ENCODE peak calls at places on chromosome 4, in eight cellular contexts. One of them, this sample, is unnamed.

GRCh38 chr4:3013839-3014350 is 50.5 kb downstream of the GRK4 start:
- DNase-seq in HTR-8/SVneo: no peak
- DNase-seq in neural progenitor cell: no peak
- DNase-seq in Kasumi-1: no peak
- DNase-seq in iris pigment epithelial cell: no peak
- DNase-seq in EL: no peak
- DNase-seq in A549: no peak
- DNase-seq in T-helper 9 cell: no peak
- DNase-seq in this sample: no peak

GRCh38 chr4:57110635-57111546 is 706 bp upstream of the IGFBP7 start:
- DNase-seq in HTR-8/SVneo: no peak
- DNase-seq in neural progenitor cell: peak
- DNase-seq in Kasumi-1: peak
- DNase-seq in iris pigment epithelial cell: peak
- DNase-seq in EL: peak
- DNase-seq in A549: no peak
- DNase-seq in T-helper 9 cell: no peak
- DNase-seq in this sample: peak

GRCh38 chr4:148141536-148141935 is 300.7 kb downstream of the NR3C2 start:
- DNase-seq in HTR-8/SVneo: no peak
- DNase-seq in neural progenitor cell: no peak
- DNase-seq in Kasumi-1: no peak
- DNase-seq in iris pigment epithelial cell: no peak
- DNase-seq in EL: no peak
- DNase-seq in A549: no peak
- DNase-seq in T-helper 9 cell: no peak
- DNase-seq in this sample: no peak

GRCh38 chr4:53671757-53672156 is 80.5 kb upstream of the LNX1 start:
- DNase-seq in HTR-8/SVneo: no peak
- DNase-seq in neural progenitor cell: no peak
- DNase-seq in Kasumi-1: no peak
- DNase-seq in iris pigment epithelial cell: no peak
- DNase-seq in EL: no peak
- DNase-seq in A549: no peak
- DNase-seq in T-helper 9 cell: no peak
- DNase-seq in this sample: no peak

GRCh38 chr4:24932831-24933230 is 20.0 kb upstream of the CCDC149 start:
- DNase-seq in HTR-8/SVneo: no peak
- DNase-seq in neural progenitor cell: no peak
- DNase-seq in Kasumi-1: no peak
- DNase-seq in iris pigment epithelial cell: no peak
- DNase-seq in EL: no peak
- DNase-seq in A549: no peak
- DNase-seq in T-helper 9 cell: no peak
- DNase-seq in this sample: peak

GRCh38 chr4:115357767-115358166 is 244.3 kb upstream of the NDST4 start:
- DNase-seq in HTR-8/SVneo: no peak
- DNase-seq in neural progenitor cell: no peak
- DNase-seq in Kasumi-1: no peak
- DNase-seq in iris pigment epithelial cell: no peak
- DNase-seq in EL: no peak
- DNase-seq in A549: no peak
- DNase-seq in T-helper 9 cell: no peak
- DNase-seq in this sample: no peak

GRCh38 chr4:4327652-4328121 is 37.6 kb downstream of the ZBTB49 start:
- DNase-seq in HTR-8/SVneo: no peak
- DNase-seq in neural progenitor cell: peak
- DNase-seq in Kasumi-1: no peak
- DNase-seq in iris pigment epithelial cell: peak
- DNase-seq in EL: peak
- DNase-seq in A549: peak
- DNase-seq in T-helper 9 cell: no peak
- DNase-seq in this sample: peak

GRCh38 chr4:23882976-23883531 is 6.8 kb downstream of the PPARGC1A start:
- DNase-seq in HTR-8/SVneo: no peak
- DNase-seq in neural progenitor cell: no peak
- DNase-seq in Kasumi-1: no peak
- DNase-seq in iris pigment epithelial cell: no peak
- DNase-seq in EL: no peak
- DNase-seq in A549: no peak
- DNase-seq in T-helper 9 cell: no peak
- DNase-seq in this sample: no peak

GRCh38 chr4:181650033-181650825 is 593.0 kb upstream of the TENM3 start:
- DNase-seq in HTR-8/SVneo: no peak
- DNase-seq in neural progenitor cell: no peak
- DNase-seq in Kasumi-1: no peak
- DNase-seq in iris pigment epithelial cell: peak
- DNase-seq in EL: no peak
- DNase-seq in A549: no peak
- DNase-seq in T-helper 9 cell: no peak
- DNase-seq in this sample: no peak

GRCh38 chr4:163486321-163486720 is 8.2 kb upstream of the TMA16 start:
- DNase-seq in HTR-8/SVneo: no peak
- DNase-seq in neural progenitor cell: no peak
- DNase-seq in Kasumi-1: no peak
- DNase-seq in iris pigment epithelial cell: no peak
- DNase-seq in EL: no peak
- DNase-seq in A549: no peak
- DNase-seq in T-helper 9 cell: no peak
- DNase-seq in this sample: no peak

GRCh38 chr4:1195894-1196401 is 23.6 kb upstream of the SPON2 start:
- DNase-seq in HTR-8/SVneo: no peak
- DNase-seq in neural progenitor cell: no peak
- DNase-seq in Kasumi-1: no peak
- DNase-seq in iris pigment epithelial cell: no peak
- DNase-seq in EL: no peak
- DNase-seq in A549: no peak
- DNase-seq in T-helper 9 cell: no peak
- DNase-seq in this sample: no peak

GRCh38 chr4:14787894-14788293 is 214.4 kb upstream of the CPEB2 start:
- DNase-seq in HTR-8/SVneo: no peak
- DNase-seq in neural progenitor cell: no peak
- DNase-seq in Kasumi-1: no peak
- DNase-seq in iris pigment epithelial cell: peak
- DNase-seq in EL: peak
- DNase-seq in A549: no peak
- DNase-seq in T-helper 9 cell: no peak
- DNase-seq in this sample: peak

GRCh38 chr4:181536196-181536746 is 706.9 kb upstream of the TENM3 start:
- DNase-seq in HTR-8/SVneo: no peak
- DNase-seq in neural progenitor cell: no peak
- DNase-seq in Kasumi-1: no peak
- DNase-seq in iris pigment epithelial cell: no peak
- DNase-seq in EL: no peak
- DNase-seq in A549: no peak
- DNase-seq in T-helper 9 cell: no peak
- DNase-seq in this sample: no peak

GRCh38 chr4:176443117-176443516 is 123.4 kb downstream of the SPCS3 start:
- DNase-seq in HTR-8/SVneo: peak
- DNase-seq in neural progenitor cell: no peak
- DNase-seq in Kasumi-1: no peak
- DNase-seq in iris pigment epithelial cell: peak
- DNase-seq in EL: peak
- DNase-seq in A549: peak
- DNase-seq in T-helper 9 cell: no peak
- DNase-seq in this sample: no peak

GRCh38 chr4:152454398-152455011 is 81.4 kb downstream of the FBXW7 start:
- DNase-seq in HTR-8/SVneo: peak
- DNase-seq in neural progenitor cell: no peak
- DNase-seq in Kasumi-1: peak
- DNase-seq in iris pigment epithelial cell: peak
- DNase-seq in EL: peak
- DNase-seq in A549: peak
- DNase-seq in T-helper 9 cell: no peak
- DNase-seq in this sample: no peak

GRCh38 chr4:101953949-101954348 is 163.4 kb downstream of the BANK1 start:
- DNase-seq in HTR-8/SVneo: peak
- DNase-seq in neural progenitor cell: peak
- DNase-seq in Kasumi-1: no peak
- DNase-seq in iris pigment epithelial cell: peak
- DNase-seq in EL: peak
- DNase-seq in A549: no peak
- DNase-seq in T-helper 9 cell: no peak
- DNase-seq in this sample: peak

GRCh38 chr4:7414736-7415510 is 19.8 kb downstream of the PSAPL1 start:
- DNase-seq in HTR-8/SVneo: no peak
- DNase-seq in neural progenitor cell: no peak
- DNase-seq in Kasumi-1: no peak
- DNase-seq in iris pigment epithelial cell: no peak
- DNase-seq in EL: no peak
- DNase-seq in A549: no peak
- DNase-seq in T-helper 9 cell: no peak
- DNase-seq in this sample: no peak

GRCh38 chr4:47334597-47335185 is 128.8 kb downstream of the COMMD8 start:
- DNase-seq in HTR-8/SVneo: no peak
- DNase-seq in neural progenitor cell: no peak
- DNase-seq in Kasumi-1: no peak
- DNase-seq in iris pigment epithelial cell: peak
- DNase-seq in EL: peak
- DNase-seq in A549: no peak
- DNase-seq in T-helper 9 cell: no peak
- DNase-seq in this sample: no peak

GRCh38 chr4:15198070-15198727 is 195.9 kb downstream of the CPEB2 start:
- DNase-seq in HTR-8/SVneo: no peak
- DNase-seq in neural progenitor cell: no peak
- DNase-seq in Kasumi-1: no peak
- DNase-seq in iris pigment epithelial cell: no peak
- DNase-seq in EL: no peak
- DNase-seq in A549: no peak
- DNase-seq in T-helper 9 cell: no peak
- DNase-seq in this sample: no peak

GRCh38 chr4:183146478-183146877 is 47.4 kb downstream of the WWC2 start:
- DNase-seq in HTR-8/SVneo: no peak
- DNase-seq in neural progenitor cell: no peak
- DNase-seq in Kasumi-1: no peak
- DNase-seq in iris pigment epithelial cell: no peak
- DNase-seq in EL: no peak
- DNase-seq in A549: no peak
- DNase-seq in T-helper 9 cell: no peak
- DNase-seq in this sample: no peak

GRCh38 chr4:174690665-174691064 is 138.4 kb downstream of the GLRA3 start:
- DNase-seq in HTR-8/SVneo: no peak
- DNase-seq in neural progenitor cell: no peak
- DNase-seq in Kasumi-1: no peak
- DNase-seq in iris pigment epithelial cell: no peak
- DNase-seq in EL: no peak
- DNase-seq in A549: no peak
- DNase-seq in T-helper 9 cell: no peak
- DNase-seq in this sample: no peak

GRCh38 chr4:26048378-26048882 is 134.4 kb downstream of the SMIM20 start:
- DNase-seq in HTR-8/SVneo: no peak
- DNase-seq in neural progenitor cell: no peak
- DNase-seq in Kasumi-1: no peak
- DNase-seq in iris pigment epithelial cell: peak
- DNase-seq in EL: peak
- DNase-seq in A549: no peak
- DNase-seq in T-helper 9 cell: no peak
- DNase-seq in this sample: no peak

GRCh38 chr4:107392951-107393350 is 327.1 kb downstream of the PAPSS1 start:
- DNase-seq in HTR-8/SVneo: no peak
- DNase-seq in neural progenitor cell: no peak
- DNase-seq in Kasumi-1: no peak
- DNase-seq in iris pigment epithelial cell: peak
- DNase-seq in EL: peak
- DNase-seq in A549: no peak
- DNase-seq in T-helper 9 cell: no peak
- DNase-seq in this sample: no peak

GRCh38 chr4:142095886-142096605 is 459.7 kb downstream of the IL15 start:
- DNase-seq in HTR-8/SVneo: peak
- DNase-seq in neural progenitor cell: no peak
- DNase-seq in Kasumi-1: no peak
- DNase-seq in iris pigment epithelial cell: peak
- DNase-seq in EL: peak
- DNase-seq in A549: peak
- DNase-seq in T-helper 9 cell: no peak
- DNase-seq in this sample: no peak

GRCh38 chr4:173362666-173363065 is 8.1 kb upstream of the SAP30 start:
- DNase-seq in HTR-8/SVneo: no peak
- DNase-seq in neural progenitor cell: no peak
- DNase-seq in Kasumi-1: no peak
- DNase-seq in iris pigment epithelial cell: no peak
- DNase-seq in EL: no peak
- DNase-seq in A549: no peak
- DNase-seq in T-helper 9 cell: no peak
- DNase-seq in this sample: no peak

GRCh38 chr4:808860-809570 is 16.9 kb downstream of the CPLX1 start:
- DNase-seq in HTR-8/SVneo: no peak
- DNase-seq in neural progenitor cell: no peak
- DNase-seq in Kasumi-1: no peak
- DNase-seq in iris pigment epithelial cell: no peak
- DNase-seq in EL: no peak
- DNase-seq in A549: no peak
- DNase-seq in T-helper 9 cell: no peak
- DNase-seq in this sample: no peak

GRCh38 chr4:173909294-173909693 is 374.2 kb downstream of the FBXO8 start:
- DNase-seq in HTR-8/SVneo: no peak
- DNase-seq in neural progenitor cell: no peak
- DNase-seq in Kasumi-1: peak
- DNase-seq in iris pigment epithelial cell: no peak
- DNase-seq in EL: no peak
- DNase-seq in A549: no peak
- DNase-seq in T-helper 9 cell: no peak
- DNase-seq in this sample: no peak

GRCh38 chr4:4386736-4387392 is at the start of gene NSG1:
- DNase-seq in HTR-8/SVneo: peak
- DNase-seq in neural progenitor cell: peak
- DNase-seq in Kasumi-1: no peak
- DNase-seq in iris pigment epithelial cell: peak
- DNase-seq in EL: peak
- DNase-seq in A549: no peak
- DNase-seq in T-helper 9 cell: peak
- DNase-seq in this sample: no peak

GRCh38 chr4:166501941-166502382 is 628.9 kb downstream of the TLL1 start:
- DNase-seq in HTR-8/SVneo: peak
- DNase-seq in neural progenitor cell: peak
- DNase-seq in Kasumi-1: peak
- DNase-seq in iris pigment epithelial cell: peak
- DNase-seq in EL: no peak
- DNase-seq in A549: peak
- DNase-seq in T-helper 9 cell: no peak
- DNase-seq in this sample: no peak

GRCh38 chr4:2788532-2789103 is 4.3 kb upstream of the SH3BP2 start:
- DNase-seq in HTR-8/SVneo: no peak
- DNase-seq in neural progenitor cell: no peak
- DNase-seq in Kasumi-1: no peak
- DNase-seq in iris pigment epithelial cell: no peak
- DNase-seq in EL: no peak
- DNase-seq in A549: no peak
- DNase-seq in T-helper 9 cell: no peak
- DNase-seq in this sample: no peak

GRCh38 chr4:159174645-159175147 is 71.8 kb downstream of the RAPGEF2 start:
- DNase-seq in HTR-8/SVneo: no peak
- DNase-seq in neural progenitor cell: no peak
- DNase-seq in Kasumi-1: no peak
- DNase-seq in iris pigment epithelial cell: peak
- DNase-seq in EL: peak
- DNase-seq in A549: no peak
- DNase-seq in T-helper 9 cell: no peak
- DNase-seq in this sample: no peak

GRCh38 chr4:40840255-40840984 is 90.7 kb downstream of the NSUN7 start:
- DNase-seq in HTR-8/SVneo: no peak
- DNase-seq in neural progenitor cell: no peak
- DNase-seq in Kasumi-1: no peak
- DNase-seq in iris pigment epithelial cell: no peak
- DNase-seq in EL: no peak
- DNase-seq in A549: no peak
- DNase-seq in T-helper 9 cell: no peak
- DNase-seq in this sample: no peak

GRCh38 chr4:1321946-1322650 is 24.9 kb upstream of the UVSSA start:
- DNase-seq in HTR-8/SVneo: no peak
- DNase-seq in neural progenitor cell: no peak
- DNase-seq in Kasumi-1: no peak
- DNase-seq in iris pigment epithelial cell: no peak
- DNase-seq in EL: no peak
- DNase-seq in A549: no peak
- DNase-seq in T-helper 9 cell: no peak
- DNase-seq in this sample: no peak

GRCh38 chr4:822361-823092 is 3.4 kb downstream of the CPLX1 start:
- DNase-seq in HTR-8/SVneo: no peak
- DNase-seq in neural progenitor cell: no peak
- DNase-seq in Kasumi-1: no peak
- DNase-seq in iris pigment epithelial cell: no peak
- DNase-seq in EL: no peak
- DNase-seq in A549: no peak
- DNase-seq in T-helper 9 cell: no peak
- DNase-seq in this sample: no peak

This sample was measured in foreskin melanocyte.